ENCODE peak calls at places on chromosomes 6 and 20, in four cellular contexts. One of them, this sample, is unnamed.

GRCh38 chr6:23696946-23697345 is 429.1 kb upstream of the NRSN1 start:
- DNase-seq in GM23248: peak
- DNase-seq in hepatic stellate cell: no peak
- DNase-seq in choroid plexus epithelial cell: peak
- DNase-seq in this sample: peak

GRCh38 chr6:81731814-81732213 is 20.7 kb downstream of the TENT5A start:
- DNase-seq in GM23248: peak
- DNase-seq in hepatic stellate cell: no peak
- DNase-seq in choroid plexus epithelial cell: no peak
- DNase-seq in this sample: peak

GRCh38 chr6:100504786-100505737 is 40.3 kb upstream of the SIM1 start:
- DNase-seq in hepatic stellate cell: peak
- DNase-seq in GM23248: peak
- DNase-seq in choroid plexus epithelial cell: peak
- DNase-seq in this sample: peak

GRCh38 chr6:133681880-133682279 is 207.0 kb upstream of the TCF21 start:
- DNase-seq in choroid plexus epithelial cell: no peak
- DNase-seq in GM23248: no peak
- DNase-seq in hepatic stellate cell: no peak
- DNase-seq in this sample: no peak

GRCh38 chr6:138772596-138773176 is 883 bp upstream of the CCDC28A start:
- DNase-seq in hepatic stellate cell: no peak
- DNase-seq in choroid plexus epithelial cell: no peak
- DNase-seq in GM23248: peak
- DNase-seq in this sample: no peak

GRCh38 chr6:155188707-155189496 is 74.9 kb upstream of the CLDN20 start:
- DNase-seq in hepatic stellate cell: peak
- DNase-seq in GM23248: peak
- DNase-seq in choroid plexus epithelial cell: peak
- DNase-seq in this sample: peak

GRCh38 chr20:64037498-64038213 is 1.7 kb downstream of the C20orf204 start:
- DNase-seq in hepatic stellate cell: no peak
- DNase-seq in choroid plexus epithelial cell: no peak
- DNase-seq in GM23248: no peak
- DNase-seq in this sample: no peak

GRCh38 chr6:116764961-116765841 is at the start of gene FAM162B:
- DNase-seq in GM23248: peak
- DNase-seq in hepatic stellate cell: peak
- DNase-seq in choroid plexus epithelial cell: peak
- DNase-seq in this sample: peak

GRCh38 chr6:164753517-164753916 is 555.9 kb downstream of the C6orf118 start:
- DNase-seq in hepatic stellate cell: no peak
- DNase-seq in choroid plexus epithelial cell: peak
- DNase-seq in GM23248: peak
- DNase-seq in this sample: peak

GRCh38 chr20:33313686-33314314 is 30.8 kb downstream of the BPIFB1 start:
- DNase-seq in choroid plexus epithelial cell: no peak
- DNase-seq in GM23248: no peak
- DNase-seq in hepatic stellate cell: no peak
- DNase-seq in this sample: no peak